ENCODE peak calls at places on chromosomes 6 and 20, in four cellular contexts. R is cardiac muscle cell, E is uterus, K is left lung. Z is an unnamed sample.

GRCh38 chr20:43975096-43975768 is 60.6 kb downstream of the TOX2 start:
- DNase-seq in R (no peak), E (no peak), K (no peak), Z (no peak)

GRCh38 chr6:109339906-109340678 is 42.2 kb downstream of the CD164 start:
- DNase-seq in R (no peak), E (no peak), K (no peak), Z (no peak)

GRCh38 chr6:18748314-18748713 is 361.2 kb downstream of the RNF144B start:
- DNase-seq in R (no peak), E (no peak), K (no peak), Z (no peak)

GRCh38 chr6:113879186-113880096 is 22.3 kb downstream of the MARCKS start:
- DNase-seq in R (peak), E (peak), K (no peak), Z (peak)

GRCh38 chr6:30304002-30304401 is 22.7 kb upstream of the TRIM39 start:
- DNase-seq in R (no peak), E (no peak), K (no peak), Z (no peak)

GRCh38 chr20:59032713-59033059 is 551 bp upstream of the ATP5F1E start:
- DNase-seq in R (no peak), E (no peak), K (no peak), Z (no peak)

GRCh38 chr6:77245026-77245425 is 218.3 kb downstream of the HTR1B start:
- DNase-seq in R (no peak), E (no peak), K (no peak), Z (no peak)

GRCh38 chr20:40942015-40942414 is 86.6 kb upstream of the TOP1 start:
- DNase-seq in R (no peak), E (no peak), K (no peak), Z (no peak)

GRCh38 chr6:99613705-99614429 is 7.2 kb downstream of the PRDM13 start:
- DNase-seq in R (peak), E (no peak), K (peak), Z (peak)

GRCh38 chr6:122452509-122452908 is 19.1 kb downstream of the SERINC1 start:
- DNase-seq in R (no peak), E (no peak), K (no peak), Z (no peak)

GRCh38 chr6:156918647-156919046 is 141.5 kb downstream of the ARID1B start:
- DNase-seq in R (no peak), E (no peak), K (no peak), Z (no peak)

GRCh38 chr20:25355866-25356265 is 34.8 kb downstream of the ABHD12 start:
- DNase-seq in R (no peak), E (no peak), K (no peak), Z (no peak)

GRCh38 chr20:47993817-47994216 is 208.5 kb upstream of the SULF2 start:
- DNase-seq in R (no peak), E (no peak), K (no peak), Z (no peak)

GRCh38 chr6:1231941-1232340 is 80.0 kb upstream of the FOXQ1 start:
- DNase-seq in R (no peak), E (no peak), K (no peak), Z (no peak)

GRCh38 chr6:34246563-34247391 is 2.0 kb downstream of the SMIM29 start:
- DNase-seq in R (peak), E (no peak), K (peak), Z (peak)

GRCh38 chr6:50956014-50956413 is 137.3 kb downstream of the TFAP2B start:
- DNase-seq in R (no peak), E (no peak), K (no peak), Z (no peak)

GRCh38 chr20:19850190-19850533 is 92.1 kb downstream of the RIN2 start:
- DNase-seq in R (peak), E (peak), K (no peak), Z (peak)

GRCh38 chr6:15675537-15676170 is 12.8 kb upstream of the DTNBP1 start:
- DNase-seq in R (no peak), E (no peak), K (no peak), Z (no peak)

GRCh38 chr20:48949304-48950170 is 28.0 kb downstream of the ARFGEF2 start:
- DNase-seq in R (peak), E (no peak), K (no peak), Z (no peak)

GRCh38 chr20:44911264-44911921 is 1.5 kb downstream of the PABPC1L start:
- DNase-seq in R (peak), E (no peak), K (peak), Z (peak)

GRCh38 chr20:4809707-4810106 is 88.0 kb downstream of the PRND start:
- DNase-seq in R (no peak), E (no peak), K (no peak), Z (no peak)

GRCh38 chr20:47293524-47294157 is 62.9 kb downstream of the ZMYND8 start:
- DNase-seq in R (no peak), E (no peak), K (no peak), Z (no peak)

GRCh38 chr6:116196841-116197240 is 57.0 kb downstream of the TSPYL4 start:
- DNase-seq in R (no peak), E (no peak), K (no peak), Z (no peak)

GRCh38 chr20:25178563-25179438 is 16.7 kb upstream of the ENTPD6 start:
- DNase-seq in R (peak), E (peak), K (no peak), Z (peak)

DNA sequence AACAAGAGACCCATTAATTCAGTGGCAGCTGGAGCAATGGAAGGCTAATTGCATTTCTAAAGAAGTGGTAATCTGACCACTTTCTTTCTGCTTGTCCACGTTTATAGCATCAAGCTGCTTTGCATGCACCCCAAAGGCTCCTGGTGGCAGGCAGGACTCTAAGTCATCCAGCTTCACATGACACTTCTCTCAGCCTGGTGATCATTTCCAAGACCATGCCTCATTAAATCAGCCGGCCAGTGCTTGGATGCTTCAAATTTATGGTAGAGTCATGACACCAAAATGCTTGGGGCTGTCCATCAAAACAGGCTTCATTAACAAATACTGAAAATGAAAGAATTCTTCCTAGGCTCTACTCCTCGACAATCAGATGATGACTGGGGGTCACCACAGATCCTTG is 614.9 kb downstream of the DOK5 start:
- DNase-seq in R (no peak), E (no peak), K (no peak), Z (peak)
- TF ChIP-seq CTCF in R (no peak), E (no peak), K (no peak), Z (no peak)

GRCh38 chr6:21305827-21306469 is 287.6 kb upstream of the SOX4 start:
- DNase-seq in R (no peak), E (no peak), K (no peak), Z (no peak)
- TF ChIP-seq CTCF in R (peak), E (no peak), K (no peak), Z (no peak)

GRCh38 chr6:127956260-127956888 is 55.5 kb upstream of the THEMIS start:
- DNase-seq in R (no peak), E (no peak), K (no peak), Z (no peak)
- TF ChIP-seq CTCF in R (no peak), E (no peak), K (no peak), Z (no peak)

GRCh38 chr6:154705471-154706113 is 27.6 kb upstream of the SCAF8 start:
- DNase-seq in R (no peak), E (no peak), K (no peak), Z (no peak)
- TF ChIP-seq CTCF in R (peak), E (no peak), K (no peak), Z (no peak)

GRCh38 chr20:137668-138131 is 4.7 kb upstream of the DEFB126 start:
- DNase-seq in R (no peak), E (no peak), K (no peak), Z (no peak)
- TF ChIP-seq CTCF in R (no peak), E (no peak), K (no peak), Z (no peak)

DNA sequence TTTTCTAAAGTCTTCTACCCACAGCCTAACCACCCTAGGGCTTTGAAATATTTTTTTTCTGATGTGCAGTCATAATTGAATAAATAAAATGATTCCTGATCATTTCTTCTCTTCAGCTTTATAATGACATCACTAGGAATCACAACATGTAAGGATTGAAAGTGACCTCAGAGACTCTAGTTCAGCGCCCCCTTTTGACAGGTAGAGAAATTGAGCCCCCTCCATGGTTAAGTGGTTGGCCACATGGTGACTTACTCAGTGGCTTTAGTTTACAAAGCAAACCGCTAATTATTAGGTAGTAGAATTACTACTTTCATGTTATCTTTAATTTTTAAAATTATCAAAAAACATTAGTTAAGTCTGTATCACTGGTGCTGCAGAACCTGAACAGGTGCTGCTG is 13.3 kb upstream of the SLC2A12 start:
- DNase-seq in R (peak), E (no peak), K (no peak), Z (no peak)
- TF ChIP-seq CTCF in R (peak), E (no peak), K (peak), Z (peak)

DNA sequence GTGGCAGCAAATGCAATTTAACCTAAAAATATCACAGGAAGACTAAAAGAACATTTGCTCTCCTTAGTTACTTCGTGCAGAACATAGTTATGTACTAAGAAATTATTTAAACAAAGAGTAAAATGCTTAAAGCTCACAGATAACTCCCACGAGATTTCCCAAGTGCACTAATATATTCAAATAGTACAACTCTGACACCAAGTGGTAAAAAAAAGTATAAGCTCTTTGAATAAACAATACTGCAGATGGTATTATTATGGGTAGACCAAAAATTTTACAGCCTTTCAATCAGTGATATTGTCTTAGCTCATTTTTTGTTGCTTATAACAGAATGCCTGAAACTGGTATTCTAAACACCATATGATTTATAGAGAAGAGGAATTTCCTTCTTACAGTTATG is 52.8 kb upstream of the FILIP1 start:
- DNase-seq in R (peak), E (no peak), K (no peak), Z (no peak)
- TF ChIP-seq CTCF in R (peak), E (peak), K (no peak), Z (no peak)

GRCh38 chr6:118903134-118903533 is 9.2 kb downstream of the ASF1A start:
- DNase-seq in R (no peak), E (no peak), K (no peak), Z (no peak)
- TF ChIP-seq CTCF in R (no peak), E (no peak), K (no peak), Z (no peak)

GRCh38 chr6:90298459-90299053 is 1.9 kb upstream of the BACH2 start:
- DNase-seq in R (no peak), E (no peak), K (no peak), Z (no peak)

GRCh38 chr6:90297124-90297865 is 652 bp upstream of the BACH2 start:
- DNase-seq in R (peak), E (peak), K (no peak), Z (no peak)

GRCh38 chr6:90295854-90296345 is 743 bp downstream of the BACH2 start:
- DNase-seq in R (peak), E (peak), K (peak), Z (peak)

GRCh38 chr6:90296346-90297123 is at the start of gene BACH2:
- DNase-seq in R (peak), E (peak), K (peak), Z (peak)

DNA sequence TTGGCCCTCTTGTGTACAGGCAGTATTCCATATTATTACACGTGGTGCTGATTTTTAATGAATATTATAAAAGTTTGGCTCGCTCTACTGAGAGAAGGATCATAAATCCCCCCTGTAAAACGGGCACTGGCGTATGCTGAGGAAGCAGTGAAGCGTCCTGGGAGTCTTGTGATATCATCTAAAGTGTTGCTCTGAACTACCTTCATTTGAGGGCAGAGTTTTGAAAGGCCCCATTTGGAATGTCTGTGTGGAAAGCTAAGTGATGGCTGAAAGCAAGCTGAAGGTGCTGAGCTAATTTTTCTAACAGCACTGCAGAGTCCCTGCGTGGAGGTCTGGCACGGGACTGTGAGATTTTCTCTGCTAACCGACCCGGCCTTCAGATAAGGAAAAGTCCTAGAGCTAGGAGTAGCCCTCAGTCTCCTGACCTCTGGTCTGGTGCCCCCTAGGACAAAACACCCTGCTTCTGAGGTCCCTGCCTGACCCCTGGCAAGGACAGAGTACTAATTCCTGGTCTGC is 1.3 kb upstream of the BACH2 start:
- DNase-seq in R (peak), E (peak), K (no peak), Z (no peak)
- TF ChIP-seq CTCF in R (no peak), E (no peak), K (no peak), Z (no peak)

DNA sequence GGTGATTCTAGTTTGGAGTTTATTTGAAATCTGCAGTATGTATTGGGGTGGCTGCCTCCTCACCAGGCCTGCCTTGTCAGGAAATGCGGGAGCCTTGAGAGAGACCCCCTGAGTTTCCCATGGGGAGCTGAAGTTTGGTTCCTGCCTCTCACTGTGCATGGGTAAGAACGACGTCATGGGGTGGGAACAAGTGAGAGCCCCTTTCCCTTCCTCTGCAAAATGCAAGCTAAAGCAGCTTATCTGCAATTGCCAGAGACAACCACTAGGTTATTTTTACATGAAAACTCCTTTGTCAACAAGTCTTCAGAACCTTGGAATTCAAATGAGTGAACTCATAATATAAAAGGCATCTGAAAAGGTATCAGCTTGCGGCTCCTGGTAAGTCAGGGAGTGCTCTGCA is 58.4 kb downstream of the TMEM170B start:
- DNase-seq in R (peak), E (no peak), K (no peak), Z (no peak)
- TF ChIP-seq CTCF in R (peak), E (no peak), K (no peak), Z (no peak)

Z was measured in nephron progenitor cell.